ENCODE peak calls at places on chromosome 13, in nine cellular contexts. S is left ventricle myocardium inferior; F is tibial nerve; D is effector memory CD4-positive, alpha-beta T cell; U is psoas muscle; X is colonic mucosa; N is uterus; C is neuronal stem cell; Z is thoracic aorta. B is an unnamed sample.

GRCh38 chr13:99014391-99014988 is 36.6 kb upstream of the DOCK9 start:
- DNase-seq in S (no peak), F (no peak), D (no peak), U (no peak), X (no peak), N (no peak), C (no peak), Z (no peak), B (no peak)

GRCh38 chr13:64934569-64935362 is 2295.4 kb downstream of the PCDH9 start:
- DNase-seq in S (no peak), F (no peak), D (no peak), U (no peak), X (no peak), N (no peak), C (no peak), Z (no peak), B (no peak)

GRCh38 chr13:77360032-77360431 is 33.1 kb upstream of the MYCBP2 start:
- DNase-seq in S (no peak), F (no peak), D (no peak), U (no peak), X (no peak), N (no peak), C (no peak), Z (no peak), B (no peak)

GRCh38 chr13:19713186-19713965 is 69.4 kb downstream of the PSPC1 start:
- DNase-seq in S (no peak), F (no peak), D (no peak), U (no peak), X (no peak), N (no peak), C (no peak), Z (no peak), B (no peak)

GRCh38 chr13:44004881-44005280 is 125.2 kb downstream of the LACC1 start:
- DNase-seq in S (no peak), F (no peak), D (no peak), U (no peak), X (no peak), N (no peak), C (no peak), Z (no peak), B (no peak)

GRCh38 chr13:44884076-44884729 is 105.1 kb downstream of the NUFIP1 start:
- DNase-seq in S (no peak), F (no peak), D (no peak), U (no peak), X (no peak), N (no peak), C (no peak), Z (no peak), B (no peak)

GRCh38 chr13:50693755-50694154 is 149.7 kb downstream of the DLEU7 start:
- DNase-seq in S (peak; percentile 65), F (no peak), D (no peak), U (no peak), X (no peak), N (no peak), C (no peak), Z (no peak), B (no peak)

GRCh38 chr13:73079359-73079758 is 20.6 kb downstream of the KLF5 start:
- DNase-seq in S (no peak), F (no peak), D (no peak), U (no peak), X (no peak), N (no peak), C (no peak), Z (no peak), B (no peak)

GRCh38 chr13:73767191-73767741 is 366.9 kb downstream of the KLF12 start:
- DNase-seq in S (no peak), F (no peak), D (no peak), U (no peak), X (no peak), N (no peak), C (peak; percentile 68), Z (no peak), B (no peak)

GRCh38 chr13:42146359-42146758 is 97.9 kb downstream of the DGKH start:
- DNase-seq in S (no peak), F (no peak), D (no peak), U (no peak), X (no peak), N (no peak), C (no peak), Z (no peak), B (no peak)

GRCh38 chr13:112028481-112028880 is 38.5 kb upstream of the SOX1 start:
- DNase-seq in S (no peak), F (no peak), D (no peak), U (no peak), X (no peak), N (no peak), C (no peak), Z (no peak), B (no peak)
- H3K9me3 ChIP-seq in S (no peaks in the 10 kb centered on the region), F (no peaks in the 10 kb centered on the region), D (no peaks in the 10 kb centered on the region), U (no peaks in the 10 kb centered on the region), X (no peaks in the 10 kb centered on the region), N (no peaks in the 10 kb centered on the region), C (no peaks in the 10 kb centered on the region), Z (no peaks in the 10 kb centered on the region), B (no peaks in the 10 kb centered on the region)

GRCh38 chr13:46622013-46622917 is 69.3 kb downstream of the LRCH1 start:
- DNase-seq in S (no peak), F (no peak), D (no peak), U (no peak), X (no peak), N (no peak), C (no peak), Z (no peak), B (peak; percentile 73)
- H3K4me1 ChIP-seq in S (peaks cover 92% of the 10 kb centered on the region), F (no peaks in the 10 kb centered on the region), D (peaks cover 5% of the 10 kb centered on the region), U (peaks cover 15% of the 10 kb centered on the region), X (peaks cover 10% of the 10 kb centered on the region), N (peaks cover 9% of the 10 kb centered on the region), C (peaks cover 10% of the 10 kb centered on the region), Z (peaks cover 73% of the 10 kb centered on the region), B (peaks cover 17% of the 10 kb centered on the region)

GRCh38 chr13:24254151-24254810 is 55.1 kb upstream of the C1QTNF9 start:
- DNase-seq in S (no peak), F (no peak), D (peak; percentile 71), U (no peak), X (no peak), N (no peak), C (no peak), Z (no peak), B (no peak)

GRCh38 chr13:24251525-24251924 is 57.9 kb upstream of the C1QTNF9 start:
- DNase-seq in S (no peak), F (no peak), D (peak; percentile 84), U (no peak), X (no peak), N (no peak), C (no peak), Z (no peak), B (no peak)

GRCh38 chr13:24249586-24249985 is 59.8 kb upstream of the C1QTNF9 start:
- DNase-seq in S (no peak), F (no peak), D (no peak), U (no peak), X (no peak), N (no peak), C (no peak), Z (no peak), B (no peak)

GRCh38 chr13:24252136-24252535 is 57.2 kb upstream of the C1QTNF9 start:
- DNase-seq in S (no peak), F (no peak), D (no peak), U (no peak), X (no peak), N (no peak), C (no peak), Z (no peak), B (no peak)

DNA sequence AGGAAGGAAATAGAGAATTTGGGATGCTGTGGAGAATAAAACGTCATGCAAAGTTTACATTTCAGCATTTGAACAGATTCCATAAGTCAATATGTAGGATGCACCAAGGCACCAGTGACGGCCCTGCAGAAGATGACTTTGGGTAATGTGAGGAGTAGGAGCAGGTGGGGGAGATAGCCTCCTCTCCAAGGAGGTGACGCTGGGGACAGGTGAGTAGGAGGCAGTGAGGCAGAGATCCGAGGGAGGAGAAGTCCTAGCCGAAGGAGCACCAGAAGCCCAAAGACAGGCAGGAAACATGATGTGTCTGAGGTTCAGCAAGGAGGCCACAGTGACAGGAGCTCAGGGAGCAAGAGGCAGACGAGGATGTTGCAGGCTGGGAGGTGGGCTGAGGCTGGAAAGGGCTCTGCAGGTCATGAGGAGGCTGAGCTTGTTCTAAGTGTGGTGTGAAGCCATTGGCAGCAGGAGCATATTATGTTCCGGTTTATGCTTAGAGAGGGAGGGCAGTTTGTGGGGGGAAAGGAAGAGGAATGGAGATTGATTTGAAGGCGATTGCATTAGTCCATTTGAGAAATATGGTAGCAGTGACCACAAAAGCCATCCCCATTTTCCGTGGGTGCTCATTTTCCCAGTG is 55.7 kb upstream of the C1QTNF9 start:
- DNase-seq in S (no peak), F (no peak), D (no peak), U (no peak), X (no peak), N (no peak), C (no peak), Z (no peak), B (no peak)
- H3K4me3 ChIP-seq in S (no peak overlapping the region), F (no peak overlapping the region), D (peak overlapping the region; percentile 72), U (no peak overlapping the region), X (no peak overlapping the region), N (no peak overlapping the region), C (no peak overlapping the region), Z (peak overlapping the region; percentile 25), B (no peak overlapping the region)

DNA sequence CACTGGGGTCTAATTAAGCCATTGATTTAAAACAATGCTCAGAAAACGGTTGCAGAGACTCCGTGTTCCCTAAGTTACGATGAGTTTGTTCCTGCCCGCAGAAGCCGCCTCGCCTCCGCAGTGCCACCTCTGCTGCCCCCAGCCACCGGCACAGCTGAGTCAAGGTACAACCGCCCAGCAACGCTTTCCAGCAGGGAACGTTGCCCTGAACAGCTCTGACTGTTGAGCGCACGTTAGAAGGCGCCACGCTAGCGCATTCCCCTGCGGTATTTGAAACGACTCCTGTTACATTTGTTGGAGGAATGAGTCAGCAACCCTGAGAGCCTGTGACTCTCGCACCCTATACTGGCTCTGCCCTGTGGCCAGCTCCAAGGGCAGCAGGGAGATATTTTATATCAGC is 302.7 kb downstream of the TEX29 start:
- DNase-seq in S (no peak), F (no peak), D (no peak), U (no peak), X (no peak), N (no peak), C (no peak), Z (no peak), B (no peak)
- H3K9me3 ChIP-seq in S (no peaks in the 10 kb centered on the region), F (no peaks in the 10 kb centered on the region), D (no peaks in the 10 kb centered on the region), U (no peaks in the 10 kb centered on the region), X (no peaks in the 10 kb centered on the region), N (no peaks in the 10 kb centered on the region), C (no peaks in the 10 kb centered on the region), Z (no peaks in the 10 kb centered on the region), B (no peaks in the 10 kb centered on the region)